ENCODE peak calls at places on chromosomes 2 and 18, in nine cellular contexts. One of them, this sample, is unnamed.

GRCh38 chr2:61816480-61817355 is 37.1 kb downstream of the FAM161A start:
- DNase-seq in GM23338: no peak
- DNase-seq in tibial artery: no peak
- DNase-seq in HCT116: no peak
- DNase-seq in hepatocyte: peak
- DNase-seq in uterus: no peak
- DNase-seq in spleen: no peak
- DNase-seq in heart left ventricle: peak
- DNase-seq in PC-9: no peak
- DNase-seq in this sample: no peak

GRCh38 chr18:59915606-59916005 is 15.8 kb downstream of the PMAIP1 start:
- DNase-seq in tibial artery: no peak
- DNase-seq in heart left ventricle: no peak
- DNase-seq in hepatocyte: no peak
- DNase-seq in spleen: no peak
- DNase-seq in GM23338: no peak
- DNase-seq in HCT116: no peak
- DNase-seq in uterus: no peak
- DNase-seq in PC-9: peak
- DNase-seq in this sample: no peak

GRCh38 chr18:27165412-27165811 is 19.7 kb downstream of the CHST9 start:
- DNase-seq in HCT116: no peak
- DNase-seq in heart left ventricle: no peak
- DNase-seq in spleen: no peak
- DNase-seq in GM23338: no peak
- DNase-seq in tibial artery: no peak
- DNase-seq in uterus: no peak
- DNase-seq in hepatocyte: no peak
- DNase-seq in PC-9: no peak
- DNase-seq in this sample: no peak

GRCh38 chr2:33712674-33713073 is 113.6 kb upstream of the FAM98A start:
- DNase-seq in tibial artery: no peak
- DNase-seq in PC-9: no peak
- DNase-seq in spleen: no peak
- DNase-seq in GM23338: peak
- DNase-seq in HCT116: no peak
- DNase-seq in hepatocyte: no peak
- DNase-seq in uterus: no peak
- DNase-seq in heart left ventricle: no peak
- DNase-seq in this sample: no peak

GRCh38 chr2:77512521-77512920 is 9.7 kb downstream of the LRRTM4 start:
- DNase-seq in hepatocyte: no peak
- DNase-seq in GM23338: no peak
- DNase-seq in PC-9: no peak
- DNase-seq in HCT116: no peak
- DNase-seq in heart left ventricle: no peak
- DNase-seq in spleen: no peak
- DNase-seq in tibial artery: no peak
- DNase-seq in uterus: no peak
- DNase-seq in this sample: no peak

GRCh38 chr18:48547456-48548403 is 8.9 kb downstream of the CTIF start:
- DNase-seq in spleen: no peak
- DNase-seq in HCT116: no peak
- DNase-seq in tibial artery: peak
- DNase-seq in heart left ventricle: peak
- DNase-seq in GM23338: peak
- DNase-seq in hepatocyte: peak
- DNase-seq in PC-9: peak
- DNase-seq in uterus: no peak
- DNase-seq in this sample: no peak

GRCh38 chr18:67608909-67609308 is 92.4 kb upstream of the DSEL start:
- DNase-seq in HCT116: no peak
- DNase-seq in GM23338: no peak
- DNase-seq in tibial artery: no peak
- DNase-seq in PC-9: no peak
- DNase-seq in spleen: no peak
- DNase-seq in heart left ventricle: no peak
- DNase-seq in uterus: no peak
- DNase-seq in hepatocyte: no peak
- DNase-seq in this sample: no peak

GRCh38 chr18:54679318-54680149 is 88.5 kb downstream of the DYNAP start:
- DNase-seq in HCT116: peak
- DNase-seq in heart left ventricle: no peak
- DNase-seq in uterus: no peak
- DNase-seq in PC-9: peak
- DNase-seq in tibial artery: no peak
- DNase-seq in spleen: no peak
- DNase-seq in hepatocyte: peak
- DNase-seq in GM23338: peak
- DNase-seq in this sample: no peak

GRCh38 chr2:62845256-62845655 is 139.7 kb downstream of the EHBP1 start:
- DNase-seq in uterus: no peak
- DNase-seq in PC-9: no peak
- DNase-seq in hepatocyte: no peak
- DNase-seq in tibial artery: no peak
- DNase-seq in spleen: no peak
- DNase-seq in GM23338: no peak
- DNase-seq in HCT116: no peak
- DNase-seq in heart left ventricle: no peak
- DNase-seq in this sample: no peak

GRCh38 chr2:202185816-202186221 is 52.6 kb downstream of the SUMO1 start:
- DNase-seq in tibial artery: no peak
- DNase-seq in PC-9: peak
- DNase-seq in spleen: no peak
- DNase-seq in GM23338: no peak
- DNase-seq in heart left ventricle: no peak
- DNase-seq in hepatocyte: no peak
- DNase-seq in HCT116: no peak
- DNase-seq in uterus: no peak
- DNase-seq in this sample: no peak

GRCh38 chr2:238587776-238588660 is 161.3 kb downstream of the ASB1 start:
- DNase-seq in uterus: no peak
- DNase-seq in spleen: peak
- DNase-seq in tibial artery: no peak
- DNase-seq in GM23338: no peak
- DNase-seq in HCT116: no peak
- DNase-seq in PC-9: no peak
- DNase-seq in hepatocyte: peak
- DNase-seq in heart left ventricle: no peak
- DNase-seq in this sample: no peak

GRCh38 chr2:38740851-38741541 is 10.2 kb downstream of the SRSF7 start:
- DNase-seq in tibial artery: no peak
- DNase-seq in hepatocyte: peak
- DNase-seq in PC-9: peak
- DNase-seq in spleen: no peak
- DNase-seq in HCT116: no peak
- DNase-seq in GM23338: peak
- DNase-seq in heart left ventricle: no peak
- DNase-seq in uterus: no peak
- DNase-seq in this sample: no peak

GRCh38 chr2:147464737-147465437 is 379.9 kb upstream of the ACVR2A start:
- DNase-seq in PC-9: no peak
- DNase-seq in tibial artery: no peak
- DNase-seq in GM23338: no peak
- DNase-seq in HCT116: no peak
- DNase-seq in heart left ventricle: no peak
- DNase-seq in spleen: no peak
- DNase-seq in hepatocyte: peak
- DNase-seq in uterus: no peak
- DNase-seq in this sample: no peak

GRCh38 chr18:26133652-26134051 is at the start of gene PSMA8:
- DNase-seq in PC-9: no peak
- DNase-seq in tibial artery: no peak
- DNase-seq in uterus: no peak
- DNase-seq in heart left ventricle: peak
- DNase-seq in hepatocyte: peak
- DNase-seq in spleen: peak
- DNase-seq in GM23338: peak
- DNase-seq in HCT116: no peak
- DNase-seq in this sample: no peak

GRCh38 chr2:172427990-172428840 is 829 bp downstream of the ITGA6 start:
- DNase-seq in tibial artery: no peak
- DNase-seq in spleen: peak
- DNase-seq in PC-9: peak
- DNase-seq in HCT116: no peak
- DNase-seq in heart left ventricle: peak
- DNase-seq in hepatocyte: peak
- DNase-seq in GM23338: peak
- DNase-seq in uterus: peak
- DNase-seq in this sample: peak
- TF ChIP-seq CTCF in tibial artery: no peak
- TF ChIP-seq CTCF in spleen: no peak
- TF ChIP-seq CTCF in PC-9: peak
- TF ChIP-seq CTCF in HCT116: peak
- TF ChIP-seq CTCF in heart left ventricle: no peak
- TF ChIP-seq CTCF in hepatocyte: peak
- TF ChIP-seq CTCF in GM23338: peak
- TF ChIP-seq CTCF in uterus: no peak
- TF ChIP-seq CTCF in this sample: no peak

DNA sequence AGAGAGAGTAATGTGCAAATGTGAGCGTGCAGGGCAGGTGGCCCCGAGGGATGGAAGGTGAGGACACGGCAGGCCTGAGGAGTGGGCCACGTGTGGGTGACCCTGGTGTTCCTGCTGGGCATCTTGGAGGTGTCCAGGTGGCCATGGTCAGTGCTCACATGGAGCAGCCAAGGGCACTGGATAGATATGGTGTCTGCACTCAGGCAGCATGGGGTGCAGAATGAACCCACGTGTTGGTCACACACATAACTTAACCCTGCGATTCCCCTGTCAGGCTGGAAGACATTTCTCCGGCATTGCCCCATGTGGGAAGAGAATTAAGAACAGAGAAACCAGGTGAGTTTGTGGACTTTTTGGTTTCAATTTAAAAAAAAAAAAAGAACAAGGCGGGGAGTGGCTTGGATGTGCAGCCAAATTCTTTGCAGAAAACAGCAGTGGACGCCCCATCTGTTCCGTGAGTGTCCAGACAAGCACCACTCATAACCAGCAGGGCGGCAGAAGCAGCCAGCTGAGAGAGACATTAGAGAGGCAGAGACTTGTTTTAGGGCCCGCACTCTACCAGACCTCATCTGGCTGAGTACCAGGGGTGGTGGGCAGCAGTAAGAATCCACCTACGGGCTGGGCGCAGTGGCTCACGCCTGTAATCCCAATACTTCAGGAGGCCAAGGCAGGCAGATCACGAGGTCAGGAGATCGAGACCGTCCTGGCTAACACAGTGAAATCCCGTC is 249.8 kb downstream of the ACKR3 start:
- DNase-seq in HCT116: no peak
- DNase-seq in PC-9: no peak
- DNase-seq in heart left ventricle: no peak
- DNase-seq in hepatocyte: no peak
- DNase-seq in spleen: no peak
- DNase-seq in GM23338: peak
- DNase-seq in tibial artery: no peak
- DNase-seq in uterus: no peak
- DNase-seq in this sample: no peak
- TF ChIP-seq CTCF in HCT116: no peak
- TF ChIP-seq CTCF in PC-9: no peak
- TF ChIP-seq CTCF in heart left ventricle: no peak
- TF ChIP-seq CTCF in hepatocyte: no peak
- TF ChIP-seq CTCF in spleen: no peak
- TF ChIP-seq CTCF in GM23338: peak
- TF ChIP-seq CTCF in tibial artery: no peak
- TF ChIP-seq CTCF in uterus: no peak
- TF ChIP-seq CTCF in this sample: no peak

DNA sequence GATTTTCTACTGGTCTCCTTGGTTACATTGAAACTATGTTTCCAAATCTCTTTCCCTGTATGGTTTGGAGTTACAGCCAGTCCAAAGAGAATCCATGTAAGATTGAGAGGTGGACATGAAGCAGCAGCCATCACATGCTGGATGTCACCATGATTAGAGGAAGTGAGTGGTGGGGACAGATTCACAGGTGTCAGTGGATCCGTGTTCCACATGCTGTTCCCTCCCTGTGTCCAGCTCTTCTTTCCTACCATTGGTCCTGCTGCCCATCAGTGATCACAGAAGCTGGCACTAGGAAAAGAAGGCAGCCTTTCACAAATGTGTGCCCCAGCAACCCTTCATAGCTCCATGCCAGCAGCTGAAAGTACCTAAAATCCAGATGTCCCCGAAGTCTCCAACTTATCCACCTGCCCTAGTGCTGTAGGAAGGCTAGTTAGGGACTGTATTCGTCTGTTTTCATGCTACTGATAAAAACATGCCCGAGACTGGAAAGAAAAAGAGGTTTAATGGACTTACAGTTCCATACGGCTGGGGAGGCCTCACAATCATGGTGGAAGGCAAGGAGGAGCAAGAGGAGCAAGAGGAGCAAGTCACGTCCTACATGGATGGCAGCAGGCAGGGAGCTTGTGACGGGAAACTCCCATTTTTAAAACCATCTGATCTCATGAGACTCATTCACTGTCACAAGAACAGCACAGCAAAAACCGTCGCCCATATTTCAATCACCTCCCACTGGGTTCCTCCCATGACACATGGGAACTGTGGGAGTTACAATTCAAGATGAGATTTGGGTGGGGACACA is 207.5 kb downstream of the INSIG2 start:
- DNase-seq in hepatocyte: no peak
- DNase-seq in HCT116: no peak
- DNase-seq in spleen: no peak
- DNase-seq in tibial artery: no peak
- DNase-seq in GM23338: no peak
- DNase-seq in heart left ventricle: no peak
- DNase-seq in PC-9: no peak
- DNase-seq in uterus: no peak
- DNase-seq in this sample: no peak
- TF ChIP-seq CTCF in hepatocyte: no peak
- TF ChIP-seq CTCF in HCT116: no peak
- TF ChIP-seq CTCF in spleen: no peak
- TF ChIP-seq CTCF in tibial artery: no peak
- TF ChIP-seq CTCF in GM23338: no peak
- TF ChIP-seq CTCF in heart left ventricle: no peak
- TF ChIP-seq CTCF in PC-9: no peak
- TF ChIP-seq CTCF in uterus: no peak
- TF ChIP-seq CTCF in this sample: no peak

GRCh38 chr2:181781082-181781786 is 100.9 kb upstream of the NEUROD1 start:
- DNase-seq in GM23338: peak
- DNase-seq in HCT116: no peak
- DNase-seq in spleen: no peak
- DNase-seq in uterus: no peak
- DNase-seq in PC-9: no peak
- DNase-seq in hepatocyte: no peak
- DNase-seq in heart left ventricle: no peak
- DNase-seq in tibial artery: no peak
- DNase-seq in this sample: no peak
- TF ChIP-seq CTCF in GM23338: no peak
- TF ChIP-seq CTCF in HCT116: no peak
- TF ChIP-seq CTCF in spleen: no peak
- TF ChIP-seq CTCF in uterus: no peak
- TF ChIP-seq CTCF in PC-9: no peak
- TF ChIP-seq CTCF in hepatocyte: no peak
- TF ChIP-seq CTCF in heart left ventricle: no peak
- TF ChIP-seq CTCF in tibial artery: no peak
- TF ChIP-seq CTCF in this sample: no peak

This sample was measured in mesothelial cell of epicardium.